ENCODE peak calls at places on chromosomes 6 and 20, in five cellular contexts. F is head of caudate nucleus, G is GM23338, H is right cardiac atrium, O is NCI-H187 treated with DMSO at 0.1 percent for 48 hours. T is an unnamed sample.

GRCh38 chr6:114714836-114715507 is 372.1 kb upstream of the HS3ST5 start:
- DNase-seq in F (no peak), G (no peak), H (no peak), O (no peak), T (no peak)

GRCh38 chr6:143276436-143276835 is 174.1 kb downstream of the ADAT2 start:
- DNase-seq in F (no peak), G (no peak), H (no peak), O (no peak), T (no peak)

GRCh38 chr6:122789862-122790739 is 1.0 kb downstream of the SMPDL3A start:
- DNase-seq in F (no peak), G (peak), H (peak), O (no peak), T (no peak)

GRCh38 chr6:37473364-37474095 is 26.2 kb downstream of the CCDC167 start:
- DNase-seq in F (peak), G (no peak), H (peak), O (no peak), T (no peak)

GRCh38 chr20:5642155-5642981 is 107.8 kb upstream of the SHLD1 start:
- DNase-seq in F (no peak), G (no peak), H (no peak), O (no peak), T (no peak)

GRCh38 chr20:13588049-13588448 is 50.7 kb downstream of the TASP1 start:
- DNase-seq in F (no peak), G (no peak), H (no peak), O (no peak), T (no peak)

GRCh38 chr20:58549681-58550542 is 34.7 kb upstream of the APCDD1L start:
- DNase-seq in F (no peak), G (no peak), H (no peak), O (no peak), T (no peak)

GRCh38 chr6:3139090-3139903 is 18.0 kb downstream of the TUBB2A start:
- DNase-seq in F (peak), G (no peak), H (peak), O (peak), T (no peak)

GRCh38 chr20:41408131-41408789 is 41.6 kb upstream of the EMILIN3 start:
- DNase-seq in F (no peak), G (no peak), H (no peak), O (no peak), T (no peak)

GRCh38 chr20:1528811-1529210 is 28.7 kb downstream of the SIRPD start:
- DNase-seq in F (no peak), G (no peak), H (no peak), O (no peak), T (no peak)

GRCh38 chr20:24648919-24649318 is 179.5 kb downstream of the SYNDIG1 start:
- DNase-seq in F (peak), G (no peak), H (no peak), O (no peak), T (no peak)

GRCh38 chr6:41680182-41680965 is 42.1 kb downstream of the MDFI start:
- DNase-seq in F (no peak), G (peak), H (peak), O (no peak), T (no peak)

GRCh38 chr20:62080249-62080993 is 14.7 kb upstream of the TAF4 start:
- DNase-seq in F (no peak), G (no peak), H (no peak), O (peak), T (no peak)

GRCh38 chr6:40477246-40478126 is 109.7 kb downstream of the LRFN2 start:
- DNase-seq in F (no peak), G (peak), H (no peak), O (no peak), T (no peak)

GRCh38 chr20:11376998-11377397 is 540.7 kb upstream of the BTBD3 start:
- DNase-seq in F (no peak), G (no peak), H (no peak), O (no peak), T (no peak)

GRCh38 chr6:160919713-160920112 is 71.9 kb upstream of the MAP3K4 start:
- DNase-seq in F (no peak), G (no peak), H (no peak), O (no peak), T (no peak)

GRCh38 chr6:12419626-12420272 is 129.6 kb downstream of the EDN1 start:
- DNase-seq in F (no peak), G (no peak), H (no peak), O (no peak), T (no peak)

GRCh38 chr20:54028276-54029011 is 42.0 kb downstream of the BCAS1 start:
- DNase-seq in F (peak), G (no peak), H (no peak), O (no peak), T (peak)

GRCh38 chr6:83160167-83160566 is 32.9 kb downstream of the PGM3 start:
- DNase-seq in F (no peak), G (no peak), H (no peak), O (no peak), T (no peak)

GRCh38 chr6:149446791-149447376 is 37.9 kb downstream of the ZC3H12D start:
- DNase-seq in F (no peak), G (peak), H (no peak), O (no peak), T (no peak)

GRCh38 chr6:158047120-158047518 is 65.5 kb downstream of the SYNJ2 start:
- DNase-seq in F (no peak), G (no peak), H (no peak), O (no peak), T (no peak)

GRCh38 chr6:122722746-122723145 is 56.8 kb upstream of the FABP7 start:
- DNase-seq in F (no peak), G (no peak), H (no peak), O (no peak), T (no peak)

GRCh38 chr6:107304421-107305025 is 154.8 kb downstream of the PDSS2 start:
- DNase-seq in F (no peak), G (no peak), H (no peak), O (no peak), T (no peak)

GRCh38 chr20:49594143-49594928 is 26.4 kb upstream of the PTGIS start:
- DNase-seq in F (no peak), G (no peak), H (peak), O (no peak), T (no peak)

GRCh38 chr6:21808551-21809181 is 215.1 kb downstream of the SOX4 start:
- DNase-seq in F (no peak), G (no peak), H (peak), O (peak), T (no peak)

GRCh38 chr20:8805737-8806442 is 263.0 kb upstream of the PLCB4 start:
- DNase-seq in F (no peak), G (no peak), H (no peak), O (no peak), T (no peak)

GRCh38 chr6:144912474-144912873 is 627.3 kb downstream of the UTRN start:
- DNase-seq in F (no peak), G (peak), H (no peak), O (no peak), T (no peak)

GRCh38 chr20:51860015-51860882 is 57.9 kb upstream of the SALL4 start:
- DNase-seq in F (no peak), G (no peak), H (no peak), O (no peak), T (no peak)

GRCh38 chr6:2914318-2914660 is 11.2 kb upstream of the SERPINB9 start:
- DNase-seq in F (no peak), G (no peak), H (no peak), O (no peak), T (no peak)

GRCh38 chr6:68226460-68226859 is 408.6 kb upstream of the ADGRB3 start:
- DNase-seq in F (no peak), G (peak), H (no peak), O (no peak), T (no peak)

GRCh38 chr20:58237318-58238182 is 9.1 kb upstream of the ANKRD60 start:
- DNase-seq in F (no peak), G (no peak), H (no peak), O (no peak), T (no peak)

GRCh38 chr20:20823469-20823868 is 111.0 kb upstream of the RALGAPA2 start:
- DNase-seq in F (no peak), G (no peak), H (no peak), O (no peak), T (no peak)

T was measured in substantia nigra.